ENCODE peak calls at places on chromosomes 6 and 20, in five cellular contexts. S is gastrocnemius medialis, W is astrocyte of the cerebellum, N is cardiac muscle cell, H is epithelial cell of esophagus. A is an unnamed sample.

GRCh38 chr6:170417881-170418280 is 111.3 kb downstream of the FAM120B start:
- DNase-seq in S (no peak), H (no peak), N (no peak), W (no peak), A (no peak)

GRCh38 chr6:113805167-113805835 is 51.8 kb upstream of the MARCKS start:
- DNase-seq in W (no peak), H (no peak), S (no peak), N (no peak), A (no peak)

GRCh38 chr20:10328897-10329255 is 105.1 kb downstream of the MKKS start:
- DNase-seq in H (no peak), W (no peak), S (no peak), N (no peak), A (no peak)

GRCh38 chr6:130065616-130066015 is 47.2 kb downstream of the L3MBTL3 start:
- DNase-seq in S (no peak), H (no peak), N (no peak), W (no peak), A (no peak)

GRCh38 chr6:40472354-40472753 is 114.8 kb downstream of the LRFN2 start:
- DNase-seq in S (no peak), H (no peak), N (no peak), W (no peak), A (no peak)

GRCh38 chr6:168619560-168620314 is 178.8 kb downstream of the SMOC2 start:
- DNase-seq in W (no peak), S (no peak), H (no peak), N (no peak), A (no peak)

GRCh38 chr6:158654960-158655485 is 5.2 kb downstream of the SYTL3 start:
- DNase-seq in S (peak), H (no peak), W (no peak), N (no peak), A (no peak)

GRCh38 chr20:63977392-63978276 is 1.8 kb downstream of the SAMD10 start:
- DNase-seq in W (no peak), N (no peak), S (peak), H (peak), A (no peak)

GRCh38 chr20:45445805-45446562 is 23.6 kb upstream of the WFDC2 start:
- DNase-seq in H (peak), N (peak), W (no peak), S (no peak), A (no peak)

GRCh38 chr6:33586108-33586640 is 6.1 kb upstream of the BAK1 start:
- DNase-seq in W (no peak), H (no peak), S (no peak), N (no peak), A (no peak)

GRCh38 chr20:20713244-20713765 is 861 bp upstream of the RALGAPA2 start:
- DNase-seq in H (peak), W (no peak), S (peak), N (no peak), A (no peak)

GRCh38 chr6:163774485-163774884 is 360.0 kb downstream of the QKI start:
- DNase-seq in S (no peak), W (no peak), N (no peak), H (no peak), A (no peak)

GRCh38 chr6:163777706-163778105 is 363.2 kb downstream of the QKI start:
- DNase-seq in W (no peak), N (no peak), H (no peak), S (no peak), A (no peak)

GRCh38 chr6:163777379-163777686 is 362.8 kb downstream of the QKI start:
- DNase-seq in N (peak), W (no peak), S (no peak), H (no peak), A (no peak)

GRCh38 chr6:163775313-163775712 is 360.8 kb downstream of the QKI start:
- DNase-seq in S (no peak), W (no peak), H (no peak), N (no peak), A (no peak)

GRCh38 chr6:163776549-163777378 is 362.2 kb downstream of the QKI start:
- DNase-seq in N (no peak), H (no peak), W (no peak), S (no peak), A (no peak)
- TF ChIP-seq CTCF in N (no peak), H (no peak), W (no peak), S (no peak), A (no peak)

DNA sequence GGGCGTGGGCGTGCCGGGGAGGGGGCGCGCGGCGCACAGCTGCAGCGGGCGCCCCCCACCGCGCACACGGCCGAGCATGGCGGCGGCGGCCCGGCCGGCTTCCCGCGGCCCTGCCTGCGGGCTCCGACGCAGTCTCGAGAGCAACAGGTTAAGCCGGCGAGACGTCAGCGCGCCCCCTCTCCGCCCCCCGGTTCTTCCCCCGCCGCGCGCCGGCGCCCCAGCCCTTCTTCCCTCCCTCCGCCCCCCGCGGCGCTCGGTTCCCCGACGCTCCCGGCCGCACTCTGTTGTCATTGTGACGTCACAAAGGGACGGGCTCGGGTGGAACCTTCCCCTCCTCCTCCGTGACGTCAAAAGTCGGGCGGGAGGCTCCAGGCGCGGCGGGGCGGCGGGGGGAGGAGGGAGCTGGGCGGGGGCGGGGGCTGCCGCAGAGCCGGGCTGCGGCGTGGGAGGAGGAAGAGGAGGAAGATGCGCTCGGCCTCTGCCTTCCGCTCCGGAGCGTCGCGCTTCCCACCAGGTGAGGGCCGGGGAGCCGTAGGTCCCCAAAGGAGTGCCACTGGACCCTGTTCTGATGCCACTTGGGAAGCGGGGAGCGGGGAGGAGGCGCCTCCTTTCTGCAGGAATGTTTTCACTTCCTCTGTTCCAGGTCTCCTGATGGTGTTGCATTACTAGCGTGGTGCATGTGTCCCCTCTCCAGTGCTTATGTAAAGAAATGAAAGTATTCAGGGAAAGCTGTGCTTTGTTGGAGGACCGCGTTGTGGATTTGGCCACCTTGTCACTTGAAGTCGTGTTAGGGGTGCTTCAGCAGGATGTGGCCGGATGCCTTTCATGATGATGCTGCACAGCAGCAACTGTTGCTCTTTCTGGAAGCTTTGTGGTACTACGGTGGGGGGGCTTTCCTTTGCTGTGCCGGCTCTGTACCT is 2.8 kb downstream of the JARID2 start:
- DNase-seq in W (peak), N (peak), S (peak), H (peak), A (no peak)
- TF ChIP-seq CTCF in W (peak), N (peak), S (no peak), H (peak), A (peak)

GRCh38 chr6:148182378-148182777 is 160.3 kb upstream of the SASH1 start:
- DNase-seq in W (no peak), S (no peak), N (no peak), H (no peak), A (no peak)

GRCh38 chr6:148177589-148178233 is 164.9 kb upstream of the SASH1 start:
- DNase-seq in H (peak), S (peak), N (peak), W (peak), A (no peak)

GRCh38 chr6:148175511-148176188 is 167.0 kb upstream of the SASH1 start:
- DNase-seq in W (no peak), S (no peak), H (peak), N (no peak), A (no peak)

GRCh38 chr6:148183776-148184175 is 158.9 kb upstream of the SASH1 start:
- DNase-seq in W (no peak), H (no peak), N (no peak), S (no peak), A (no peak)

GRCh38 chr6:148179786-148180185 is 162.9 kb upstream of the SASH1 start:
- DNase-seq in H (peak), W (no peak), S (no peak), N (no peak), A (no peak)
- TF ChIP-seq CTCF in H (peak), W (peak), S (peak), N (peak), A (peak)

GRCh38 chr20:3749689-3750639 is 17.5 kb downstream of the HSPA12B start:
- DNase-seq in H (peak), W (no peak), S (no peak), N (peak), A (no peak)

GRCh38 chr20:3751664-3752385 is 15.7 kb downstream of the ADISSP start:
- DNase-seq in H (peak), W (no peak), N (peak), S (no peak), A (no peak)

GRCh38 chr20:3752386-3752759 is 15.2 kb downstream of the ADISSP start:
- DNase-seq in W (no peak), H (no peak), N (no peak), S (no peak), A (no peak)

GRCh38 chr20:3753098-3753497 is 14.5 kb downstream of the ADISSP start:
- DNase-seq in H (peak), S (peak), N (peak), W (peak), A (no peak)

DNA sequence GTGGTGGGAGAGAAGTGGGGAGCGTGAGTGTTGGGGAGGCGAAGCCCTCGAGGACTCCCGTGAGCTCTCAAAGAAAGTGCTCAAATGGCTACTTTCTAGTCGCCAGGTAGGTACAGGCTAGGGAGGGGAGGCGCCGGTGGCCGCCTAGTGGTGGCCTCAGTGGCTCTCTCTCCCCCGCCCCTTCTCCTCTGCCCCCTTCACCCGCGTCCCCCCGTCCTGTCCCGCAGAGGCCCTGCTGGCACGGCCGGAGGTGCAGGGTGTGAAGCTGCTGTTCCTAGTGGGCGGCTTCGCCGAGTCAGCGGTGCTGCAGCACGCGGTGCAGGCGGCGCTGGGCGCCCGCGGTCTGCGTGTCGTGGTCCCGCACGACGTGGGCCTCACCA is 16.3 kb downstream of the ADISSP start:
- DNase-seq in N (no peak), W (no peak), H (no peak), S (no peak), A (no peak)
- TF ChIP-seq CTCF in N (no peak), W (peak), H (no peak), S (no peak), A (no peak)

DNA sequence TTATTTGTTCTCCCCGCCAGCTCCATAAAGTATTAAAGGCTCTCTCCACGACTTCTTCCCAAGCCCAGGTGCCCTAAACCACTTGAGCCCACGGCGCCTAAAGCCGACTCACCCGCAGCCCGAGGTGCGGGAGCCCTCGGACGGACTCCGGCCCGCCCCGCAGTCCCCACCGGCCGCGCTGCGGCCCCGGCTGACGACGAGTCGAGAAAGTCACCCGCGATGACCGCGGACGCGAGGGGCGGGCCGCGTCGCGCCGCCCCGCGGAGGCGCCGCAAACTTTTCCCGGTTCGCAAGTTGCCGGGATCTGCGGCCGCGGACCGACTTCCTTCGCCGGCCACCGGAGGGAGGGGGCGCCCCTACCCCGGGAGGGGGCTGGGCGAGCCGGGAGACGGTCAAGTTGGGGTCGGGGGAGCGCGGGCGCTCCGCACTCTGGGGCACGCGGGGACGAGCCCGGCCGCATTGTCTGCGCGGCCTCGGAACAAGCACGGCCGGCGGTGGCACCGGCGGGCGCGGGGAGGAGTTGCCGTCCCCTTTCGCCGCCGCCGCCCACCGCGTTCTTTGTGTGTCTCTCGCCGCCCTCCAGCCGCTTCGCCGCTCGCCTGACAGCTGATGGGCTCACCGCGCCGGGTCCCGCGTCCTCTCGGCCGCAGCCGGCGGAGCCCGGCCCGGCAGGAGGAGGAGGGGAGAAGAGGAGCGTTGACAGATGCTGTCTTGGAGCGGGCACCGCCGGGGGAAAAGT is 131.5 kb downstream of the OGFRL1 start:
- DNase-seq in S (peak), H (peak), W (no peak), N (peak), A (no peak)
- TF ChIP-seq CTCF in S (no peak), H (no peak), W (peak), N (peak), A (no peak)

GRCh38 chr6:89562114-89562815 is 76.3 kb downstream of the LYRM2 start:
- DNase-seq in N (no peak), H (no peak), S (no peak), W (no peak), A (no peak)
- TF ChIP-seq CTCF in N (no peak), H (no peak), S (no peak), W (no peak), A (no peak)

GRCh38 chr20:32458061-32458836 is 100.1 kb downstream of the ASXL1 start:
- DNase-seq in S (no peak), N (no peak), H (no peak), W (no peak), A (no peak)

GRCh38 chr20:32457476-32457986 is 99.4 kb downstream of the ASXL1 start:
- DNase-seq in S (no peak), H (peak), W (no peak), N (peak), A (no peak)

GRCh38 chr20:32455171-32455900 is 97.2 kb downstream of the ASXL1 start:
- DNase-seq in N (no peak), S (no peak), W (no peak), H (no peak), A (no peak)

GRCh38 chr20:32455901-32456701 is 98.0 kb downstream of the ASXL1 start:
- DNase-seq in S (no peak), H (no peak), W (no peak), N (no peak), A (no peak)

GRCh38 chr20:32456869-32457421 is 98.8 kb downstream of the ASXL1 start:
- DNase-seq in W (no peak), N (peak), S (no peak), H (no peak), A (no peak)
- TF ChIP-seq CTCF in W (peak), N (peak), S (peak), H (peak), A (peak)

GRCh38 chr6:159968295-159969203 is at the start of gene IGF2R:
- DNase-seq in N (peak), S (peak), W (no peak), H (peak), A (no peak)
- TF ChIP-seq CTCF in N (peak), S (no peak), W (peak), H (peak), A (peak)